ENCODE peak calls at places on chromosomes 5 and 9, in five cellular contexts. U is endothelial cell; Y is fibroblast of the aortic adventitia; G is GM23248; A is activated T-helper 1 cell treated with anti-CD3 and anti-CD28 coated beads, Interleukin-2, amount 50 U/mL, for 16 hours. R is an unnamed sample.

GRCh38 chr5:9337908-9338307 is 208.0 kb downstream of the SEMA5A start:
- DNase-seq in U (no peak), Y (peak), G (peak), A (no peak), R (no peak)

GRCh38 chr5:34658023-34658422 is 1.9 kb downstream of the RAI14 start:
- DNase-seq in U (no peak), Y (peak), G (peak), A (no peak), R (no peak)

GRCh38 chr5:151150484-151151262 is 6.9 kb downstream of the ANXA6 start:
- DNase-seq in U (peak), Y (peak), G (peak), A (peak), R (peak)

GRCh38 chr5:151408633-151409243 is 38.7 kb upstream of the SLC36A1 start:
- DNase-seq in U (no peak), Y (no peak), G (no peak), A (no peak), R (no peak)

GRCh38 chr5:127612441-127613141 is 36.3 kb upstream of the CTXN3 start:
- DNase-seq in U (no peak), Y (no peak), G (no peak), A (no peak), R (no peak)

GRCh38 chr9:129995409-129996160 is 47.4 kb downstream of the FNBP1 start:
- DNase-seq in U (no peak), Y (peak), G (peak), A (no peak), R (no peak)

GRCh38 chr9:127586537-127586936 is 25.5 kb upstream of the STXBP1 start:
- DNase-seq in U (peak), Y (peak), G (peak), A (no peak), R (peak)

GRCh38 chr5:148090780-148091221 is 27.0 kb downstream of the SPINK5 start:
- DNase-seq in U (no peak), Y (no peak), G (no peak), A (no peak), R (no peak)

GRCh38 chr9:92668746-92669526 is 995 bp downstream of the IPPK start:
- DNase-seq in U (peak), Y (peak), G (peak), A (no peak), R (peak)

GRCh38 chr5:139692605-139693340 is 44.6 kb downstream of the CXXC5 start:
- DNase-seq in U (no peak), Y (no peak), G (no peak), A (no peak), R (peak)

GRCh38 chr5:169978744-169979143 is 1.6 kb downstream of the INSYN2B start:
- DNase-seq in U (no peak), Y (peak), G (peak), A (no peak), R (no peak)

GRCh38 chr5:100175346-100175745 is 359.8 kb upstream of the FAM174A start:
- DNase-seq in U (no peak), Y (no peak), G (no peak), A (no peak), R (no peak)

GRCh38 chr5:177369050-177369912 is 11.6 kb downstream of the RGS14 start:
- DNase-seq in U (peak), Y (peak), G (peak), A (no peak), R (no peak)

GRCh38 chr9:113658565-113658935 is 195.0 kb downstream of the RGS3 start:
- DNase-seq in U (no peak), Y (no peak), G (no peak), A (no peak), R (no peak)

GRCh38 chr5:179254638-179255271 is 90.5 kb downstream of the ADAMTS2 start:
- DNase-seq in U (no peak), Y (no peak), G (no peak), A (no peak), R (peak)

GRCh38 chr5:113330533-113331200 is 104.1 kb downstream of the TSSK1B start:
- DNase-seq in U (no peak), Y (peak), G (peak), A (no peak), R (no peak)

GRCh38 chr5:108321341-108321740 is 60.6 kb downstream of the FBXL17 start:
- DNase-seq in U (no peak), Y (no peak), G (no peak), A (no peak), R (no peak)

GRCh38 chr5:108382784-108383358 is 973 bp upstream of the FBXL17 start:
- DNase-seq in U (peak), Y (no peak), G (peak), A (no peak), R (no peak)

GRCh38 chr9:124412228-124412575 is 3.0 kb downstream of the PSMB7 start:
- DNase-seq in U (no peak), Y (no peak), G (peak), A (no peak), R (no peak)

GRCh38 chr9:4011062-4011461 is 288.8 kb downstream of the GLIS3 start:
- DNase-seq in U (no peak), Y (no peak), G (no peak), A (no peak), R (no peak)

GRCh38 chr9:99824378-99825157 is 2.9 kb downstream of the NR4A3 start:
- DNase-seq in U (peak), Y (no peak), G (peak), A (peak), R (peak)

GRCh38 chr9:5749306-5749705 is 83.6 kb downstream of the ERMP1 start:
- DNase-seq in U (no peak), Y (no peak), G (no peak), A (no peak), R (no peak)

GRCh38 chr9:126293522-126293889 is 33.1 kb upstream of the MVB12B start:
- DNase-seq in U (peak), Y (no peak), G (no peak), A (no peak), R (no peak)

GRCh38 chr9:93568169-93568568 is 8.2 kb upstream of the PHF2 start:
- DNase-seq in U (no peak), Y (no peak), G (no peak), A (no peak), R (no peak)

GRCh38 chr9:8963882-8964281 is 1164.3 kb upstream of the DMAC1 start:
- DNase-seq in U (no peak), Y (no peak), G (no peak), A (no peak), R (no peak)

R was measured in ecto neural progenitor cell.